ENCODE peak calls at places on chromosomes 16 and 17, in six cellular contexts. V is tibial nerve, I is heart right ventricle, C is psoas muscle, P is esophagus muscularis mucosa, U is left ventricle myocardium inferior. K is an unnamed sample.

GRCh38 chr17:73969956-73970355 is 233.5 kb upstream of the RPL38 start:
- DNase-seq in V (peak; percentile 48), I (no peak), U (no peak), P (no peak), C (no peak), K (no peak)

GRCh38 chr17:66915204-66915611 is 49.3 kb upstream of the CACNG4 start:
- DNase-seq in I (no peak), P (no peak), V (no peak), U (no peak), C (peak; percentile 64), K (no peak)

GRCh38 chr16:31038993-31039392 is 5.6 kb downstream of the STX4 start:
- DNase-seq in P (no peak), V (no peak), C (no peak), U (no peak), I (no peak), K (no peak)

GRCh38 chr16:67184453-67185002 is 765 bp upstream of the MATCAP1 start:
- DNase-seq in I (no peak), P (no peak), V (no peak), U (no peak), C (no peak), K (no peak)

GRCh38 chr17:69733171-69734014 is 318.9 kb downstream of the MAP2K6 start:
- DNase-seq in V (no peak), P (no peak), I (peak; percentile 18), U (peak; percentile 22), C (peak; percentile 83), K (no peak)

GRCh38 chr16:51103590-51103989 is 47.5 kb downstream of the SALL1 start:
- DNase-seq in I (no peak), C (no peak), U (no peak), V (no peak), P (no peak), K (no peak)

GRCh38 chr16:66918355-66918754 is 330 bp downstream of the CDH16 start:
- DNase-seq in U (no peak), C (no peak), V (no peak), I (no peak), P (no peak), K (no peak)

GRCh38 chr17:65101371-65101770 is 35.8 kb upstream of the RGS9 start:
- DNase-seq in I (no peak), P (no peak), V (no peak), U (no peak), C (no peak), K (no peak)

GRCh38 chr17:59366040-59366757 is 34.7 kb downstream of the YPEL2 start:
- DNase-seq in C (no peak), P (no peak), I (no peak), U (no peak), V (no peak), K (no peak)

GRCh38 chr16:4846503-4846900 is 586 bp downstream of the GLYR1 start:
- DNase-seq in C (peak; percentile 80), I (peak; percentile 63), P (peak; percentile 92), U (peak; percentile 31), V (peak; percentile 18), K (peak; percentile 66)

GRCh38 chr17:82353484-82353883 is 5.6 kb upstream of the TEX19 start:
- DNase-seq in I (no peak), V (no peak), C (peak; percentile 23), P (no peak), U (no peak), K (no peak)

GRCh38 chr17:55161935-55162555 is 102.7 kb upstream of the HLF start:
- DNase-seq in V (no peak), P (no peak), C (no peak), I (no peak), U (no peak), K (no peak)

GRCh38 chr17:41446806-41447205 is 6.0 kb upstream of the KRT38 start:
- DNase-seq in C (no peak), V (no peak), P (no peak), U (no peak), I (no peak), K (no peak)

GRCh38 chr17:63474914-63475460 is 1.9 kb upstream of the ACE start:
- DNase-seq in C (no peak), I (no peak), V (no peak), U (no peak), P (no peak), K (no peak)

GRCh38 chr16:29705030-29705429 is 26.1 kb downstream of the QPRT start:
- DNase-seq in V (no peak), C (no peak), U (no peak), I (no peak), P (no peak), K (no peak)

GRCh38 chr16:87465306-87465705 is 27.5 kb downstream of the ZCCHC14 start:
- DNase-seq in U (peak; percentile 71), C (peak; percentile 93), V (peak; percentile 87), P (peak; percentile 96), I (peak; percentile 76), K (no peak)

GRCh38 chr17:37239690-37240344 is 136.0 kb upstream of the C17orf78 start:
- DNase-seq in I (no peak), U (no peak), P (no peak), V (no peak), C (no peak), K (no peak)

GRCh38 chr16:86362155-86362849 is 148.0 kb upstream of the FOXF1 start:
- DNase-seq in I (no peak), C (no peak), P (no peak), U (no peak), V (no peak), K (no peak)

GRCh38 chr16:48366165-48367093 is 18.8 kb downstream of the SIAH1 start:
- DNase-seq in I (no peak), V (peak; percentile 33), P (no peak), C (no peak), U (no peak), K (peak; percentile 36)

GRCh38 chr16:2673066-2673999 is 9.0 kb upstream of the KCTD5 start:
- DNase-seq in I (peak; percentile 95), P (peak; percentile 98), V (peak; percentile 85), U (peak; percentile 97), C (peak; percentile 98), K (peak; percentile 93)

GRCh38 chr17:63095879-63096278 is 129.8 kb downstream of the TANC2 start:
- DNase-seq in P (no peak), U (no peak), I (no peak), V (no peak), C (no peak), K (no peak)

GRCh38 chr17:65041518-65041917 is 15.0 kb downstream of the GNA13 start:
- DNase-seq in I (no peak), P (no peak), U (no peak), C (no peak), V (no peak), K (no peak)

GRCh38 chr17:72063262-72063661 is 57.6 kb upstream of the SOX9 start:
- DNase-seq in P (no peak), C (no peak), U (no peak), I (no peak), V (no peak), K (no peak)

GRCh38 chr17:13143001-13143400 is 125.2 kb upstream of the ELAC2 start:
- DNase-seq in I (no peak), U (no peak), C (no peak), P (peak; percentile 39), V (no peak), K (no peak)

GRCh38 chr16:19607610-19608280 is 52.2 kb downstream of the VPS35L start:
- DNase-seq in U (no peak), V (no peak), C (no peak), P (no peak), I (no peak), K (no peak)

GRCh38 chr17:17472333-17472920 is 4.4 kb upstream of the MED9 start:
- DNase-seq in V (no peak), C (no peak), I (no peak), P (no peak), U (no peak), K (no peak)

GRCh38 chr17:19646788-19647696 is 1.5 kb upstream of the ALDH3A2 start:
- DNase-seq in V (no peak), C (no peak), P (no peak), U (no peak), I (no peak), K (no peak)

GRCh38 chr17:6560496-6560895 is 4.1 kb upstream of the PITPNM3 start:
- DNase-seq in C (no peak), V (no peak), U (no peak), P (no peak), I (no peak), K (no peak)

GRCh38 chr17:6558932-6559752 is 2.8 kb upstream of the PITPNM3 start:
- DNase-seq in V (no peak), C (no peak), P (no peak), I (no peak), U (no peak), K (no peak)

GRCh38 chr17:6558276-6558675 is 1.9 kb upstream of the PITPNM3 start:
- DNase-seq in P (no peak), V (no peak), U (no peak), C (no peak), I (no peak), K (no peak)

GRCh38 chr17:6559753-6560215 is 3.4 kb upstream of the PITPNM3 start:
- DNase-seq in V (no peak), P (no peak), U (no peak), C (no peak), I (no peak), K (no peak)

GRCh38 chr17:6561446-6561845 is 5.1 kb upstream of the PITPNM3 start:
- DNase-seq in P (no peak), C (no peak), I (no peak), V (no peak), U (no peak), K (no peak)
- H3K4me3 ChIP-seq in P (no peak overlapping the region), C (no peak overlapping the region), I (no peak overlapping the region), V (no peak overlapping the region), U (no peak overlapping the region), K (no peak overlapping the region)

GRCh38 chr16:81748476-81749198 is 30.5 kb upstream of the PLCG2 start:
- DNase-seq in I (no peak), U (no peak), P (no peak), V (no peak), C (no peak), K (peak; percentile 40)
- TF ChIP-seq CTCF in I (no peak), U (no peak), P (no peak), V (no peak), C (no peak), K (peak; percentile 35)

DNA sequence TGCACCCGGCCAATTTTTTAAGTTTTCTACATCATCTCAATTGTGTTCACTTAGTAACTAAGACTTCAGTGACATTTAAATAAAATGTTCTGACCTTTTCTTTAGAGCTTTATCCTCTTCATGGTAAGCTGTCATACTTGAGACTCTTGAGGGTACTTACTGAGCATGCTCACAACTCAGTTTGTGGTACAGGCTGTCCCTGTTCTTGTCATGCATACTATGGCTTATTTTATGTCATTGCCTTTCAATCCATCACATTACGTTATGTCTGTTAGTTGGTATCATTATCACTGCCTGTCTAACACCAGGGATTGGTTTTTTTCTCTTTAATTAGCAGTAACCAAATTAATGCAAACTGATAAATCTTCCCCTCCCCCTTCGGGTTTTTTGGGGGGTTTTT is 41.9 kb upstream of the RHBDL3 start:
- DNase-seq in P (no peak), C (no peak), V (no peak), U (no peak), I (no peak), K (no peak)
- H3K36me3 ChIP-seq in P (peaks cover 54% of the 10 kb centered on the region), C (no peaks in the 10 kb centered on the region), V (no peaks in the 10 kb centered on the region), U (peaks cover 32% of the 10 kb centered on the region), I (peaks cover 7% of the 10 kb centered on the region), K (no peaks in the 10 kb centered on the region)

DNA sequence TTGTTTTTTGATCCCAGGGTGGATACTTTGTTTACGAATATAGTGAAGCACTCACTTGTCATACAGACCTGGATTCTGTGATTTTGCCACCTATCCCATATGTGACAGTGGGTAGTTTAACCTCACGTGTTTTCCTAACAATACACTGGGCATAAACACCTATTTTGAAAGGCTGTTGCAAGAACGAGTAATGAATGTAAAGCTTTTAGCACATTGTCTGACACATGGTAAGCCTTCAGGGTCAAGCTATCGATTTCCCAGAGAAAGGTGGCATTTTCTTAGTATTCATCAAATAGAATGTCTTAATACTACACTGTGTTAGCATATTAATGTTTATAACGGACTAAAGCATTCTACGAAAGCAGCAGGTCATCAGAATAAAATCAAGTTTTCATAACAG is 1.9 kb downstream of the CHTF8 start:
- DNase-seq in I (no peak), U (no peak), P (no peak), C (no peak), V (no peak), K (no peak)
- H3K4me3 ChIP-seq in I (no peak overlapping the region), U (no peak overlapping the region), P (no peak overlapping the region), C (no peak overlapping the region), V (no peak overlapping the region), K (peak overlapping the region; percentile 97)

K was measured in GM06990.